ENCODE peak calls at places on chromosome 3, in eight cellular contexts. B, N, D, G, Z, U, R and Q are unnamed samples.

GRCh38 chr3:169133178-169134161 is 530.0 kb downstream of the MECOM start:
- DNase-seq in Z (no peak), D (no peak), R (peak), N (no peak), B (no peak), U (no peak), G (peak), Q (no peak)

GRCh38 chr3:13598201-13598600 is 49.3 kb downstream of the FBLN2 start:
- DNase-seq in D (no peak), R (no peak), G (no peak), N (no peak), B (no peak), Z (no peak), U (no peak), Q (no peak)

GRCh38 chr3:106212658-106213222 is 343.9 kb upstream of the CBLB start:
- DNase-seq in Z (peak), N (no peak), G (no peak), R (peak), B (no peak), U (no peak), D (no peak), Q (no peak)

GRCh38 chr3:120908803-120909601 is 997 bp downstream of the STXBP5L start:
- DNase-seq in D (no peak), U (no peak), N (peak), G (no peak), R (peak), B (peak), Z (no peak), Q (no peak)

GRCh38 chr3:50418845-50419244 is 59.5 kb upstream of the TMEM115 start:
- DNase-seq in N (peak), B (no peak), G (peak), U (no peak), R (no peak), D (no peak), Z (peak), Q (no peak)

GRCh38 chr3:133303430-133303829 is 96.4 kb upstream of the BFSP2 start:
- DNase-seq in N (no peak), R (no peak), U (no peak), Z (no peak), G (no peak), B (no peak), D (no peak), Q (no peak)

GRCh38 chr3:195023989-195024388 is 247.0 kb downstream of the XXYLT1 start:
- DNase-seq in R (no peak), U (no peak), D (no peak), G (no peak), B (no peak), N (no peak), Z (no peak), Q (no peak)

GRCh38 chr3:129795596-129795995 is 97.9 kb downstream of the TMCC1 start:
- DNase-seq in D (no peak), G (no peak), B (no peak), N (no peak), R (peak), Z (peak), U (no peak), Q (no peak)

GRCh38 chr3:7385635-7386034 is 524.7 kb downstream of the GRM7 start:
- DNase-seq in D (no peak), N (no peak), Z (no peak), G (peak), R (no peak), U (no peak), B (no peak), Q (no peak)

GRCh38 chr3:173920386-173920785 is 522.8 kb downstream of the NLGN1 start:
- DNase-seq in N (no peak), Z (peak), R (no peak), G (no peak), U (no peak), D (no peak), B (no peak), Q (no peak)

GRCh38 chr3:141469712-141470111 is 17.1 kb upstream of the RASA2 start:
- DNase-seq in R (no peak), U (no peak), G (no peak), Z (peak), N (no peak), B (no peak), D (no peak), Q (no peak)

GRCh38 chr3:19250959-19251610 is 102.8 kb downstream of the KCNH8 start:
- DNase-seq in D (no peak), B (no peak), R (no peak), U (no peak), N (peak), G (no peak), Z (no peak), Q (no peak)

GRCh38 chr3:56290376-56290775 is 177.9 kb downstream of the ERC2 start:
- DNase-seq in N (no peak), D (no peak), B (no peak), U (no peak), G (no peak), Z (no peak), R (no peak), Q (no peak)

GRCh38 chr3:13348671-13349396 is 71.3 kb downstream of the NUP210 start:
- DNase-seq in N (no peak), Z (no peak), B (no peak), D (no peak), G (no peak), U (no peak), R (no peak), Q (no peak)

GRCh38 chr3:132038198-132038825 is 3.5 kb upstream of the CPNE4 start:
- DNase-seq in R (peak), B (no peak), U (no peak), D (no peak), G (peak), Z (peak), N (no peak), Q (no peak)

GRCh38 chr3:45105855-45106655 is 40.1 kb downstream of the CDCP1 start:
- DNase-seq in Z (peak), U (peak), G (peak), R (peak), D (no peak), B (no peak), N (no peak), Q (no peak)

GRCh38 chr3:122680381-122681293 is at the start of gene PARP14:
- DNase-seq in U (peak), N (peak), R (peak), D (peak), G (peak), Z (peak), B (peak), Q (no peak)

GRCh38 chr3:80439490-80439889 is 671.7 kb upstream of the ROBO1 start:
- DNase-seq in G (no peak), B (no peak), U (no peak), R (no peak), Z (no peak), N (no peak), D (no peak), Q (peak)

DNA sequence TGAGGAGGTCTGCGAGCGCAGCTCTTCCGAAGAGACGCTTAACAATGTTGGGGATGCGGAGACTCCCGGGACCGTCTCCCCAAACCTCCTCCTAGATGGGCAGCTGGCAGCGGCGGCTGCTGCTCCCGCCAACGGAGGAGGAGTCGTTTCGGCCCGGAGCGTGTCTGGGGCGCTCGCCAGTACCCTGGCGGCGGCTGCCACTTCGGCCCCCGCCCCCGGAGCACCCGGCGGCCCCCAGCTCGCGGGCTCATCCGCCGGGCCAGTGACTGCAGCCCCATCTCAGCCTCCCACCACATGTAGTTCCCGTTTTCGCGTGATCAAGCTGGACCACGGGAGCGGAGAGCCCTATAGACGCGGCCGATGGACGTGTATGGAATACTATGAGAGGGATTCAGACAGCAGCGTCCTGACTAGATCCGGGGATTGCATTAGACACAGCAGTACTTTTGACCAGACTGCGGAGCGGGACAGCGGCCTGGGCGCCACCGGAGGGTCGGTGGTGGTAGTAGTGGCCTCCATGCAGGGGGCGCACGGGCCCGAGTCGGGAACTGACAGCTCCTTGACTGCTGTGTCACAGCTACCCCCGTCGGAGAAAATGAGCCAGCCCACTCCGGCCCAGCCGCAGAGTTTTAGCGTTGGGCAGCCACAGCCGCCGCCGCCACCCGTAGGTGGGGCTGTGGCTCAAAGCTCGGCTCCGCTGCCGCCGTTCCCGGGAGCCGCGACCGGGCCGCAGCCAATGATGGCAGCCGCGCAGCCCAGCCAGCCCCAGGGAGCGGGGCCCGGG is 1.6 kb downstream of the TSC22D2 start:
- DNase-seq in Z (peak), G (peak), B (peak), R (peak), N (peak), D (peak), U (no peak), Q (peak)
- TF ChIP-seq CTCF in Z (peak), G (peak), B (peak), R (peak), N (peak), D (peak), U (peak), Q (peak)

DNA sequence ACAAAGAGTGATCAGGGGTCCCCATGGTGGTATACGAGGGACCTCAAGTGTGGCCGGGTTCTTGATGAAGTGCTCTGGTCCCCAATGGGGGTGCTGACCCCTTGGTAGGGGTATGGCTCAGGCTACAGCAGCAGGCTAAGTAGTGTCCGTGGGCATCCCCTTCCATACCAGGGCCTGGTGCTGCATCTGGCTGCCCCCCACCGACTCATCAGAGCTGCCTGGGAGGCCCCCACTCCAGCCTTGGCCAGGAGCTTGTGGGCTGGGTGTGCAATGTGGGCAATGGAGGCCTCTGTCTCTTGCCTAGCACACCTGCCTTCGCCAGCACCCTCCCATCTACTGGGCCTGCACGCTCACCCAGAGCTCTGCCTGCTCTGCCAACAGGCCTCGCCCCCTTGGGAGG is 59.0 kb upstream of the SEC13 start:
- DNase-seq in G (no peak), N (no peak), D (no peak), Z (no peak), U (no peak), R (no peak), B (no peak), Q (no peak)
- TF ChIP-seq CTCF in G (no peak), N (no peak), D (no peak), Z (no peak), U (no peak), R (no peak), B (no peak), Q (no peak)

DNA sequence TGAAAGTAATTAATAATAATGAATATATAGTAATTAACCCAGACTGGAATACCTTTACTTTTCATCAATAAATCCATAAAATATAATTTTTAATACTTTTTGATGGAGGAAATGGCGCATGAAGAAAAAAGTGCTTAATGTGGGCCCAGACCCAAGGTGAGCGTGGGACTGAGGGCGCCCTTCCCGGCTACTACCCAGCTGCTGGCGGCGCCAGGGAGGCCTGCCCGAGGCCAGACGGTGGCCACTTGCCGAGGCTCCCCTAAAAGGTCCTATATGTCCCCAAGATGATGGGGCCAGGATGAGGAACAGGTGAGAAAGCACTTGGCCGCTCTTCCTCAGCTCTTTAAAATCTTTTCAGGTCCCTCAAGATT is 29.1 kb downstream of the CCNL1 start:
- DNase-seq in B (no peak), R (no peak), D (no peak), N (no peak), G (no peak), U (no peak), Z (no peak), Q (no peak)
- TF ChIP-seq CTCF in B (no peak), R (no peak), D (no peak), N (no peak), G (no peak), U (no peak), Z (peak), Q (peak)

GRCh38 chr3:65439641-65440040 is 599.1 kb downstream of the MAGI1 start:
- DNase-seq in B (peak), D (peak), U (peak), G (peak), N (peak), R (peak), Z (peak), Q (peak)

GRCh38 chr3:65438096-65438495 is 600.6 kb downstream of the MAGI1 start:
- DNase-seq in G (no peak), R (no peak), B (no peak), Z (no peak), U (no peak), N (no peak), D (no peak), Q (no peak)

GRCh38 chr3:65433480-65433879 is 605.2 kb downstream of the MAGI1 start:
- DNase-seq in B (no peak), N (no peak), R (no peak), G (no peak), D (no peak), U (no peak), Z (no peak), Q (no peak)

GRCh38 chr3:65438612-65439011 is 600.1 kb downstream of the MAGI1 start:
- DNase-seq in G (no peak), Z (no peak), B (no peak), R (no peak), U (no peak), N (no peak), D (no peak), Q (no peak)

DNA sequence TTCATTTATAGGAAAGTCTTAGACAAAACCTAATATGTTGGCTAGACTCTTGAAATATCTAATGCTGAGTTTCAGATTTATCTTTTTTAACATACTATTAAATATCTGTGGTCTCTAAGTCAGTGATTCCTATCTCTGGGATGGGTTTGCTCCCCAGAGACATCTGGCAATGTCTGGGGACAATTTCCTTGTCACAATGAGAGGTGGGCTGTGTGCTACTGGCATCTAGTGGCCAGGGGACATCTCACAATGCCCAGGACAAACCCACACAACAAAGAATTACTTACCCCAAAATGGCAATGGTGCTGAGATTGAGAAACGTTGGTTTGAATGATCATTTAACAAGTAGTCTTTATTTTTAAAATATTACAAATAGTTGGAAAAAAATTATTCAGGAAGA is 602.1 kb downstream of the MAGI1 start:
- DNase-seq in R (no peak), G (peak), N (peak), B (no peak), D (peak), U (no peak), Z (no peak), Q (peak)
- TF ChIP-seq CTCF in R (peak), G (peak), N (peak), B (no peak), D (peak), U (peak), Z (peak), Q (peak)

DNA sequence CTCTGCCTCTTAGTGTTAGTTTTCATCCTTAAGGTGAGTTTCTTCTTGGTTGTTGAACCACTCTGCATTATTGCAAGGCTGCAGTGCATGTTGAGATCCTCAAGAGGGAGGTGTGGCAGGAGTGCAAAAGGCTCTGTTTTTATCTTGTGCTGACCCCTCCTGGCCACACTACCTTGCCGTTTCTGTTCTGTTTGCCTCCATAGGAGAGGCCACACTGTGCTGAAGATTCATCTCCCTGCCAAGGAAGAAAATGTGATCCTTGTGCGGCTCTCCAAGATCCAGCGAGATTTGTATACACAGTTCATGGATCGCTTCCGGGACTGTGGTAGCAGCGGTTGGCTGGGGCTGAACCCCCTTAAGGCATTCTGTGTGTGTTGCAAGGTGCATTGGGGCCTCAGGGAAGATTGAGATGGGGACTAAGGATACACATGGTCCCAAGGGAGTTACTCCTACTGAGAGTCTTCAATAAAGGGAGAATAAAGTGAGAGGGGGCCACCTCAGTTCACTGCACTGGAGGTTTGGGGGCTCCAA is 33.0 kb upstream of the TEX264 start:
- DNase-seq in D (peak), U (peak), N (peak), R (peak), B (no peak), Z (peak), G (peak), Q (peak)
- TF ChIP-seq CTCF in D (peak), U (peak), N (peak), R (peak), B (no peak), Z (peak), G (peak), Q (peak)

DNA sequence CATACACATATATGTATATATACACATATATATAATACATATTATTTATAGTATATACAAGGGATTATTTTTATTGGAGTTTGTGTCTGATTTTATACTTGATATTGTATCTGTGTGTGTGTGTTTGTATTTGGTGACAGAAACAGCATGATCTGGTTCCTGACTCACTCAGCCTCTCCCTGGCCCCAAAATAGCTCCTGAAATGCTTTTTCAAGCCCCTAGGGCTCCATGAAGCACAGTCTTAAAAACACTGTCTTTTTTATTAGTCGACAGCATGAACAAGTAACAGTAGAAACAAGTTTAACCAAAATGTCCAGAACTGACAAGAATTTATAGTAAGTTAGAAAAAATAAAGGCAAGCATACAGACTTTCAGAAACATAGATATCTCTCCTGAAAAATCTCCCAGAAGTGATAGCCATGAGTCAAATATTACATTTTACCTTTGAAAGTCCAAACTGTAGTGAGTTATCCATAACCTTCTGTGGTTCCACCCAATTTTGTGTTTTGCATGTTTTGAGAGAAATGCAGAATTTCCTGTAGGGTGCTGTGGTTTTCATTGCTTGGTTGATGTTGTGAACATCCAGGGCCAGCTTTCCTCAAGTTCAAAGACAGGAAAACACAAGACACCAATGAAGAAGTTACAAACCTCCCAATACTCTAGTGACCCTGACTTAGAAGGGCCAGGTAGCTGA is 98.5 kb upstream of the CCDC80 start:
- DNase-seq in U (no peak), Z (peak), B (no peak), R (peak), N (no peak), G (peak), D (no peak), Q (no peak)
- TF ChIP-seq CTCF in U (peak), Z (peak), B (no peak), R (peak), N (no peak), G (no peak), D (no peak), Q (no peak)

GRCh38 chr3:156554842-156555687 is at the start of gene SSR3:
- DNase-seq in B (peak), Z (peak), R (peak), N (peak), G (peak), D (peak), U (peak), Q (peak)
- TF ChIP-seq CTCF in B (peak), Z (peak), R (peak), N (no peak), G (peak), D (no peak), U (peak), Q (peak)

GRCh38 chr3:42230860-42231259 is 35.1 kb downstream of the CCK start:
- DNase-seq in D (no peak), U (no peak), Z (no peak), R (no peak), N (no peak), G (no peak), B (no peak), Q (no peak)

GRCh38 chr3:42226470-42227425 is 39.2 kb downstream of the CCK start:
- DNase-seq in R (no peak), N (no peak), G (no peak), B (no peak), Z (no peak), U (no peak), D (no peak), Q (no peak)

GRCh38 chr3:42228796-42229195 is 37.2 kb downstream of the CCK start:
- DNase-seq in D (no peak), G (peak), N (no peak), R (peak), Z (peak), B (no peak), U (no peak), Q (no peak)

GRCh38 chr3:42229266-42229941 is 36.6 kb downstream of the CCK start:
- DNase-seq in R (no peak), N (no peak), B (no peak), G (no peak), Z (no peak), D (no peak), U (no peak), Q (no peak)

DNA sequence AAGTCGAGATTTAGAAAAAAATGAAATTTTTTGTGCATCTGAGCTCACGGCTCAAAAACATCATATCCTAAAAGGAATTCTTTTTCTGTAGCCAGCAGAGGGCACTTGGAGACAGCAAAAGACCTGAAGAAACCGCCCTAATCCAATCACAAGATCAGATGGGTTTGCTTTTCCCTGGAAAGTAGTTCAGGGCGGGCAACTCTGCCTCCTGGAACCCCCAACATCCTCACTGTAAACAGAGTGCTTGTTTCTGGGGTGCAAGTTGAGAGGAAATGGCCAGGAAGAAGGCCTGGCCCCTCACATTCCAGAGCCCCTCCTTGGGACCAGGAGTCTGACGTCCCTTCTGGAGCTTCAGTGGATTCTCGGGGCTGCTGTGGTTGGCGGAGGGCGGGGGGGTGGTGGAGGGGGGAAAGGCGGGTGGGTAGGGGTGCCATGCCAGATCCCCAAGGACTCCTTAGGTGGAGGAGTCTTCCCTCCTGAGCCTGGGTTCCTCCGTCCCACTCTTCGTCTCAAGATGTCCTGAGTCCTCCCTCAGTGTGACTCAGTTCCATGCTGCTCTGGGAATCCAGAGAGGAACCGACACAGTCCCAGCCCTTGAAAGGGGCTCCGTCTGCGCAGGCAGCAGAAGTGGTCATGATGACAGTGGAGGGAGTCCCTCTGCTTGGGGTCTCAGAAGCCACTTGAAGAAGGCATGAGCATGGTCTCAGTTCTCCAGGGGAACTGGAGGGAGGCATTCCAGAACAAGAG is 35.9 kb downstream of the CCK start:
- DNase-seq in Z (peak), N (peak), D (no peak), B (no peak), R (peak), G (peak), U (peak), Q (no peak)
- TF ChIP-seq CTCF in Z (peak), N (peak), D (peak), B (peak), R (peak), G (peak), U (peak), Q (peak)